ENCODE peak calls at places on chromosomes 12 and 14, in four cellular contexts. Y, O, C and P are unnamed samples.

GRCh38 chr12:76032043-76032981 is 736 bp upstream of the PHLDA1 start:
- DNase-seq in Y (peak), O (peak), C (peak), P (peak)

GRCh38 chr14:86462193-86462592 is 932.2 kb downstream of the FLRT2 start:
- DNase-seq in Y (no peak), O (peak), C (peak), P (no peak)

GRCh38 chr12:38124247-38125012 is 192.1 kb upstream of the ALG10B start:
- DNase-seq in Y (peak), O (no peak), C (peak), P (no peak)

GRCh38 chr12:16347391-16348298 is at the start of gene MGST1:
- DNase-seq in Y (peak), O (peak), C (peak), P (peak)

GRCh38 chr12:84638811-84639368 is 273.7 kb downstream of the SLC6A15 start:
- DNase-seq in Y (no peak), O (no peak), C (no peak), P (no peak)

GRCh38 chr14:68471029-68471963 is 321.6 kb downstream of the ZFP36L1 start:
- DNase-seq in Y (no peak), O (no peak), C (no peak), P (peak)

GRCh38 chr14:87898301-87898700 is 94.7 kb downstream of the GALC start:
- DNase-seq in Y (no peak), O (no peak), C (no peak), P (no peak)

GRCh38 chr14:54524410-54524809 is 14.7 kb downstream of the CGRRF1 start:
- DNase-seq in Y (no peak), O (no peak), C (no peak), P (no peak)

GRCh38 chr12:57889541-57889989 is 43.0 kb upstream of the CTDSP2 start:
- DNase-seq in Y (no peak), O (no peak), C (no peak), P (no peak)

GRCh38 chr12:88834226-88834625 is 254.0 kb upstream of the KITLG start:
- DNase-seq in Y (no peak), O (no peak), C (no peak), P (no peak)

GRCh38 chr12:56300644-56301464 is 724 bp upstream of the CS start:
- DNase-seq in Y (no peak), O (peak), C (no peak), P (no peak)

GRCh38 chr12:61546296-61546695 is 713.9 kb upstream of the USP15 start:
- DNase-seq in Y (no peak), O (no peak), C (no peak), P (no peak)

GRCh38 chr14:70789361-70789760 is 20.0 kb downstream of the MAP3K9 start:
- DNase-seq in Y (no peak), O (no peak), C (no peak), P (no peak)

GRCh38 chr12:83807906-83808305 is 1104.7 kb downstream of the SLC6A15 start:
- DNase-seq in Y (no peak), O (no peak), C (no peak), P (no peak)

GRCh38 chr14:46054526-46054925 is 597.1 kb downstream of the RPL10L start:
- DNase-seq in Y (no peak), O (no peak), C (no peak), P (no peak)

GRCh38 chr12:65464930-65465329 is 186.4 kb downstream of the MSRB3 start:
- DNase-seq in Y (no peak), O (no peak), C (no peak), P (no peak)

GRCh38 chr12:117134059-117134458 is 34.8 kb upstream of the TESC start:
- DNase-seq in Y (no peak), O (no peak), C (no peak), P (no peak)

GRCh38 chr12:112870267-112870980 is 36.3 kb upstream of the OAS1 start:
- DNase-seq in Y (no peak), O (no peak), C (no peak), P (no peak)

GRCh38 chr12:26092706-26093105 is 32.1 kb downstream of the BHLHE41 start:
- DNase-seq in Y (no peak), O (no peak), C (no peak), P (no peak)

GRCh38 chr14:53975444-53975843 is 18.8 kb upstream of the BMP4 start:
- DNase-seq in Y (no peak), O (no peak), C (peak), P (no peak)

GRCh38 chr12:45170456-45171042 is 45.3 kb upstream of the ANO6 start:
- DNase-seq in Y (peak), O (peak), C (peak), P (peak)

GRCh38 chr14:102510616-102511520 is 1.3 kb upstream of the ANKRD9 start:
- DNase-seq in Y (no peak), O (peak), C (peak), P (no peak)

GRCh38 chr12:49367381-49368239 is at the start of gene SPATS2:
- DNase-seq in Y (no peak), O (no peak), C (no peak), P (no peak)

GRCh38 chr12:1553546-1553945 is 40.8 kb downstream of the FBXL14 start:
- DNase-seq in Y (no peak), O (no peak), C (no peak), P (no peak)

GRCh38 chr12:89856431-89856830 is 147.8 kb upstream of the ATP2B1 start:
- DNase-seq in Y (no peak), O (peak), C (no peak), P (peak)

GRCh38 chr14:69586420-69586819 is 11.7 kb upstream of the CCDC177 start:
- DNase-seq in Y (no peak), O (no peak), C (no peak), P (no peak)

GRCh38 chr14:68309631-68310030 is 483.2 kb downstream of the ZFP36L1 start:
- DNase-seq in Y (no peak), O (no peak), C (no peak), P (no peak)

GRCh38 chr12:3178671-3179413 is 101.7 kb downstream of the TSPAN9 start:
- DNase-seq in Y (no peak), O (no peak), C (no peak), P (no peak)

GRCh38 chr12:110717037-110717436 is 25.7 kb downstream of the PPP1CC start:
- DNase-seq in Y (no peak), O (no peak), C (no peak), P (no peak)

GRCh38 chr14:60161176-60162107 is 3.8 kb downstream of the DHRS7 start:
- DNase-seq in Y (no peak), O (no peak), C (peak), P (no peak)

GRCh38 chr14:95497561-95498011 is 18.9 kb downstream of the SYNE3 start:
- DNase-seq in Y (no peak), O (no peak), C (no peak), P (no peak)

GRCh38 chr12:9064815-9065606 is 50.7 kb downstream of the A2M start:
- DNase-seq in Y (peak), O (no peak), C (peak), P (no peak)

GRCh38 chr14:91693342-91693741 is 38.5 kb downstream of the CATSPERB start:
- DNase-seq in Y (no peak), O (no peak), C (peak), P (no peak)

GRCh38 chr14:32761381-32761968 is 177.2 kb upstream of the NPAS3 start:
- DNase-seq in Y (no peak), O (no peak), C (no peak), P (no peak)

GRCh38 chr12:124424516-124424905 is 129.6 kb downstream of the RFLNA start:
- DNase-seq in Y (no peak), O (no peak), C (no peak), P (no peak)

GRCh38 chr12:41053046-41053445 is 135.1 kb upstream of the PDZRN4 start:
- DNase-seq in Y (no peak), O (no peak), C (no peak), P (no peak)

GRCh38 chr12:24861751-24862575 is 86.9 kb downstream of the BCAT1 start:
- DNase-seq in Y (no peak), O (peak), C (peak), P (no peak)

GRCh38 chr14:76715102-76715926 is 46.0 kb upstream of the VASH1 start:
- DNase-seq in Y (no peak), O (peak), C (no peak), P (no peak)

GRCh38 chr14:52694761-52695480 is 437 bp downstream of the ERO1A start:
- DNase-seq in Y (no peak), O (peak), C (peak), P (peak)

GRCh38 chr12:109462868-109463692 is 14.0 kb downstream of the KCTD10 start:
- DNase-seq in Y (no peak), O (no peak), C (peak), P (no peak)
- TF ChIP-seq ESRRA in Y (no peak), O (no peak), C (no peak), P (no peak)

GRCh38 chr12:114209852-114210251 is 196.1 kb downstream of the TBX5 start:
- DNase-seq in Y (no peak), O (no peak), C (no peak), P (no peak)
- TF ChIP-seq BHLHE40 in Y (no peak), O (no peak), C (no peak), P (no peak)

GRCh38 chr14:75259946-75260545 is 18.6 kb upstream of the FOS start:
- DNase-seq in Y (no peak), O (no peak), C (no peak), P (no peak)
- TF ChIP-seq ESRRA in Y (no peak), O (no peak), C (no peak), P (no peak)

DNA sequence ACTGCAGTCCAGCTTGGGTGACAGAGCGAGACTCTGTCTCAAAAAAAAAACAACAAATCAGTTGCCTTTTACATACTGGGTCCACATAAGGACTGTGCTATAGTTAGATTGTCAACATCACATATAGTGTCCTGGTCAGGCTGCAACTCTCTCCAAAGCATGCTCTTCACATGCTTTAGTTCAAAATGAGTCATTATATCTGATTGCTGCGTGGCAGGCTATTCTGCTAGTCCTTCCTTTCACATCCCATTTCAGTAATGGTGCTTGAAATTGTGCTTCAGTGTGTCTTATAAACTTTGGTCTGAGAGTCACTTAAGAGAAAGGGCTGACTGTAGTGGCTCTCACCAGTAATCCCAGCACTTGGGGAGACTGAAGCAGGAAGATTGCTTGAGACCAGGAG is 6.9 kb downstream of the LETMD1 start:
- DNase-seq in Y (no peak), O (no peak), C (no peak), P (no peak)
- TF ChIP-seq BHLHE40 in Y (no peak), O (no peak), C (no peak), P (no peak)

DNA sequence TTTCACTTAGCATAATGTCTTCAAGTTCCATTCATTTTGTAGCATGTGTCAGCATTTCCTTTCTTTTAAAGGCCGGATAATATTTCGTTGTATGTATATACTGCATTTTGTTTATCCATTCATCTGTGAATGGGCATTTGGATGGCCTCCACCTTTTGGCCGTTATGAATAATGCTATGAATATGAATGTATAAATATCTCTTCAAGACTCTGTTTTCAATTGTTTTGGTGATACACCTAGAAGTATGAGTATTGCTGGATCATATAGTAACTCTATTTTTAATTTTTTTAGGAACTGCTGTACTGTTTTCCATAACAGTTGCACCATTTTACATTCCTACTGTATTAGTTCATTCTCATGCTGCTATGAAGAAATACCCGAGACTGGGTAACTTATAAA is 165.0 kb downstream of the DYRK2 start:
- DNase-seq in Y (no peak), O (no peak), C (no peak), P (no peak)
- TF ChIP-seq ESRRA in Y (no peak), O (no peak), C (no peak), P (no peak)

GRCh38 chr14:61280092-61280525 is 1.0 kb downstream of the TMEM30B start:
- DNase-seq in Y (no peak), O (no peak), C (no peak), P (no peak)

GRCh38 chr14:61281911-61282310 is 773 bp upstream of the TMEM30B start:
- DNase-seq in Y (no peak), O (no peak), C (no peak), P (no peak)

GRCh38 chr14:61281186-61281676 is at the start of gene TMEM30B:
- DNase-seq in Y (no peak), O (no peak), C (no peak), P (no peak)

GRCh38 chr14:61282746-61283145 is 1.6 kb upstream of the TMEM30B start:
- DNase-seq in Y (no peak), O (no peak), C (no peak), P (no peak)

DNA sequence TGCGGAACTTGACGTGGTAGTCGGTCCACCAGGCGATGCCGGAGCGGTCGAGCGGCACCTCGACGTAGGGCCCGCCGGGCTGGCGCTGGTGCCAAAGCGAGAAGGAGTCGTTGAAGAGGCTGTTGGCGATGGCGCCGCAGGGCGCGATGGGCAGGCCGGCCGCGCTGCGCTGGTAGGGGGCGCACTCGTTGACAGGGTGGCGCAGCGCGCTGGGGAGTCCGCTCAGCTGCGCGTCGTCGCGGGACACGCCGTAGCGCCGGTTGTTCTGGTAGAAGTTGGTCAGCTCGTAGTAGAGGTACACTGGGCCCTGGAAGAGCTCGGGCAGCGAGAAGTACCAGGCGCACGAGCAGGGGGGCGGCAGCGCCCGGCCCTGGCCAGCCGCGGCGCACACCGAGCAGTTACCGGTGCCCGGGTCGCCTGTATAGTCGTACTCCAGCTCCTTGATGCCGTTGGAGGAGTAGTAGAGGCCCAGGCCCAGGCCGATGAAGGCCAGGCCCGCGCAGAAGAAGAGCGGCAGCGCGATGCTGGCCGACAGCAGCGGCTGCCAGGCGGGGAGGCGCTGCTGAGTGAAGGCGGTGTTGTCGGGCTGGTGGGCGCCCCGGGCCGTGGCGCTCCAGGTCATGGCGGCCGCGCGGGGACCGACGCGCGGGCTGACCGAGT is 482 bp downstream of the TMEM30B start:
- DNase-seq in Y (peak), O (no peak), C (no peak), P (no peak)
- TF ChIP-seq BHLHE40 in Y (no peak), O (no peak), C (no peak), P (no peak)

GRCh38 chr12:114659084-114659483 is 24.9 kb downstream of the TBX3 start:
- DNase-seq in Y (no peak), O (no peak), C (peak), P (no peak)

GRCh38 chr12:114656906-114657596 is 26.9 kb downstream of the TBX3 start:
- DNase-seq in Y (no peak), O (no peak), C (peak), P (no peak)

GRCh38 chr12:114655934-114656697 is 27.9 kb downstream of the TBX3 start:
- DNase-seq in Y (peak), O (peak), C (peak), P (no peak)

GRCh38 chr12:114657597-114657920 is 26.4 kb downstream of the TBX3 start:
- DNase-seq in Y (no peak), O (no peak), C (no peak), P (no peak)

DNA sequence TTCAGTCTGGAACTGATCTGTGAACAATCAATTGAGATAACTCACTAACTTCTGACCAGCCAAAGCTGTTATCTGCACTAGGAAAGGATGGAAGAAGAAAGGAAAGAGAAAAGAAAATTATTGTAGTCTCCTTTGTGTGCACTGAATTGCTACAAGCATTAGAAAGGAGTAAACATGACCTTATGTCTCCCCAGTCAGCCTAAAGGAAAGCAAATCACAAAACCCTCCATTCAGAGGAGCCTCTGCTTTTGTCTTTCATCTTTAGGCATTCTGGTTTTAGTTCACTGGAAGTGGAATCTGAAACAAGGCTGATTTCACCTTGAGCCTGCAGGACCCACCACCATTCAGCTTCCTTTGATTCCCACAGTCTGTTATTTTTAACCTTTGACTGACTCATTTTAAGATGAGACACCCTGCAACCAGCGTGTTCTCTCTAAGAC is 26.0 kb downstream of the TBX3 start:
- DNase-seq in Y (no peak), O (no peak), C (peak), P (no peak)
- TF ChIP-seq ESRRA in Y (no peak), O (no peak), C (no peak), P (no peak)

GRCh38 chr12:6664902-6665301 is 2.0 kb upstream of the ING4 start:
- DNase-seq in Y (no peak), O (no peak), C (no peak), P (no peak)
- TF ChIP-seq BHLHE40 in Y (no peak), O (no peak), C (no peak), P (no peak)

GRCh38 chr12:47078733-47079364 is 572 bp upstream of the PCED1B start:
- DNase-seq in Y (peak), O (peak), C (no peak), P (no peak)
- TF ChIP-seq ESRRA in Y (no peak), O (no peak), C (no peak), P (no peak)